ENCODE peak calls at places on chromosomes 12 and 14, in eight cellular contexts. K is adrenal gland, D is K562, X is ovary, L is body of pancreas, M is spleen, T is heart left ventricle, H is gastrocnemius medialis. Q is an unnamed sample.
A peak's percentile ranks its signal among the peaks of the same experiment; 100 is the strongest.

GRCh38 chr12:2084553-2085296 is 31.9 kb downstream of the CACNA1C start:
- DNase-seq in K (peak; percentile 23), D (no peak), X (no peak), L (no peak), M (no peak), T (no peak), H (no peak), Q (no peak)

GRCh38 chr12:12684375-12685106 is 11.4 kb downstream of the GPR19 start:
- DNase-seq in K (peak; percentile 52), D (peak; percentile 28), X (no peak), L (peak; percentile 23), M (no peak), T (no peak), H (no peak), Q (peak; percentile 53)

GRCh38 chr12:76726626-76727025 is 37.3 kb upstream of the ZDHHC17 start:
- DNase-seq in K (no peak), D (no peak), X (no peak), L (no peak), M (no peak), T (no peak), H (no peak), Q (no peak)

GRCh38 chr12:87642245-87642644 is 387.0 kb downstream of the C12orf50 start:
- DNase-seq in K (no peak), D (no peak), X (no peak), L (no peak), M (no peak), T (no peak), H (no peak), Q (no peak)

GRCh38 chr12:31742891-31743290 is 14.1 kb upstream of the AMN1 start:
- DNase-seq in K (no peak), D (no peak), X (no peak), L (no peak), M (no peak), T (no peak), H (no peak), Q (no peak)

GRCh38 chr14:37618498-37619041 is 23.1 kb downstream of the TTC6 start:
- DNase-seq in K (no peak), D (no peak), X (no peak), L (no peak), M (no peak), T (no peak), H (no peak), Q (no peak)

GRCh38 chr12:113086249-113087164 is 30.0 kb downstream of the DTX1 start:
- DNase-seq in K (no peak), D (no peak), X (no peak), L (peak; percentile 76), M (peak; percentile 88), T (no peak), H (no peak), Q (peak; percentile 87)

GRCh38 chr14:98130691-98131090 is 1141.3 kb downstream of the BCL11B start:
- DNase-seq in K (peak; percentile 26), D (no peak), X (no peak), L (no peak), M (no peak), T (no peak), H (no peak), Q (no peak)

GRCh38 chr12:111442301-111443045 is 36.8 kb downstream of the SH2B3 start:
- DNase-seq in K (peak; percentile 12), D (no peak), X (no peak), L (peak; percentile 6), M (peak; percentile 74), T (no peak), H (no peak), Q (no peak)

GRCh38 chr14:59771577-59771976 is 99.0 kb downstream of the RTN1 start:
- DNase-seq in K (no peak), D (no peak), X (no peak), L (no peak), M (no peak), T (no peak), H (no peak), Q (no peak)

GRCh38 chr12:41034686-41035085 is 153.4 kb upstream of the PDZRN4 start:
- DNase-seq in K (no peak), D (no peak), X (no peak), L (no peak), M (no peak), T (no peak), H (no peak), Q (no peak)

GRCh38 chr14:38662781-38663180 is 406.9 kb upstream of the CLEC14A start:
- DNase-seq in K (no peak), D (no peak), X (no peak), L (no peak), M (peak; percentile 21), T (no peak), H (no peak), Q (no peak)

GRCh38 chr14:59829941-59830734 is 40.4 kb downstream of the RTN1 start:
- DNase-seq in K (no peak), D (no peak), X (no peak), L (no peak), M (no peak), T (no peak), H (no peak), Q (no peak)

GRCh38 chr12:115756271-115756670 is 521.2 kb downstream of the MED13L start:
- DNase-seq in K (no peak), D (no peak), X (no peak), L (no peak), M (no peak), T (no peak), H (no peak), Q (no peak)

GRCh38 chr12:106986625-106987389 is at the start of gene MTERF2:
- DNase-seq in K (peak; percentile 95), D (peak; percentile 98), X (peak; percentile 91), L (peak; percentile 95), M (peak; percentile 95), T (peak; percentile 95), H (peak; percentile 95), Q (peak; percentile 94)

GRCh38 chr12:106986135-106986534 is 811 bp downstream of the MTERF2 start:
- DNase-seq in K (no peak), D (no peak), X (no peak), L (no peak), M (no peak), T (no peak), H (no peak), Q (no peak)

GRCh38 chr12:106984588-106985137 is 2.3 kb downstream of the MTERF2 start:
- DNase-seq in K (no peak), D (no peak), X (no peak), L (no peak), M (no peak), T (no peak), H (no peak), Q (no peak)

GRCh38 chr12:106987846-106988245 is 900 bp upstream of the MTERF2 start:
- DNase-seq in K (no peak), D (no peak), X (no peak), L (peak; percentile 54), M (no peak), T (no peak), H (no peak), Q (peak; percentile 40)

GRCh38 chr12:106985479-106985878 is 1.5 kb downstream of the MTERF2 start:
- DNase-seq in K (no peak), D (peak; percentile 22), X (no peak), L (peak; percentile 68), M (no peak), T (no peak), H (no peak), Q (no peak)
- H3K4me1 ChIP-seq in K (peaks cover 12% of the 10 kb centered on the region), D (peaks cover 19% of the 10 kb centered on the region), X (peaks cover 8% of the 10 kb centered on the region), L (peaks cover 37% of the 10 kb centered on the region), M (peaks cover 23% of the 10 kb centered on the region), T (peaks cover 24% of the 10 kb centered on the region), H (peaks cover 24% of the 10 kb centered on the region), Q (peaks cover 22% of the 10 kb centered on the region)

GRCh38 chr14:24115451-24116110 is 832 bp upstream of the NRL start:
- DNase-seq in K (peak; percentile 18), D (peak; percentile 18), X (peak; percentile 58), L (no peak), M (peak; percentile 87), T (no peak), H (no peak), Q (no peak)

GRCh38 chr14:24113379-24113800 is 1.2 kb upstream of the DCAF11 start:
- DNase-seq in K (no peak), D (no peak), X (no peak), L (no peak), M (no peak), T (no peak), H (no peak), Q (no peak)

GRCh38 chr14:24114536-24115450 is at the start of the genes DCAF11 and NRL:
- DNase-seq in K (peak; percentile 99), D (peak; percentile 89), X (peak; percentile 99), L (peak; percentile 99), M (peak; percentile 99), T (peak; percentile 99), H (peak; percentile 99), Q (peak; percentile 99)

GRCh38 chr14:24116111-24116809 is 1.5 kb upstream of the NRL start:
- DNase-seq in K (no peak), D (no peak), X (no peak), L (no peak), M (peak; percentile 67), T (no peak), H (no peak), Q (no peak)

DNA sequence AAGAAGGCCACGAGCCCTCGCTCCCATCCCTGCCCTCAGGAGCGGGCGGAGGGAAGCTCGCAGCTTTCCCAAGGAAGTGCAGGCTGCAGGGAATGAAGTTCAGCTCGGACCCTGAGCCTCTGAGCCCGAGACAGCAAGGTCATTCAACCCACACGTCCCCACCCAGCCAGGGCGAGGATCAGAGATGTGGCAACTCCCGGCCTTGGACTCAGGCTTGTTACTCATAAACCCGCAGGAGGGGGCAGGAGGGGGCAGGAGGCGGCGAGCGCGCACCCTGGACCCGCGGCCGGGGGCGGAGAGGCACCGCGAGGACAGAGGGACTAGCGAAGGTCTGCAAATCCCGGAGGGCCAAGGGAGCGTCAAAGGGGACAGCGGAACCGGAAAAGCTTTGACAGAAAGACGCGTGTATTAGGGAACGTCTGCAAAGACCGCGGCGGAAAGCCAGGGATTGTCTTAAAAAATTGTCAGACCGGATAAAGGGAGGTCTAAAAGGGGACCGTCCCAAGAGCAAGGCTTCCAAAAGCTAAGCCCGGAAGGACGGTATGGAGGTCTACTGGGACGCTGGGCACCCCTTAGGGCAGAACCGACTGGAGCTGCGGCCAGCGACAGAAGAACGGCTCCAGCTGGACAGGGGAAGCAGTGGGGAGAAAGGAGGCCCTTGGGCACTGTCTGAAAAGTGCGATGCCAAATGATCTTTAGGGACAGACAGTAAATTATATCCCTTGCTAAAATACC is 609 bp upstream of the DCAF11 start:
- DNase-seq in K (peak; percentile 96), D (peak; percentile 68), X (peak; percentile 85), L (peak; percentile 91), M (peak; percentile 96), T (peak; percentile 90), H (peak; percentile 81), Q (peak; percentile 85)
- TF ChIP-seq POLR2A in K (peak; percentile 89), D (peak; percentile 88), X (peak; percentile 41), L (peak; percentile 92), M (no peak), T (no peak), H (peak; percentile 74), Q (peak; percentile 25)

DNA sequence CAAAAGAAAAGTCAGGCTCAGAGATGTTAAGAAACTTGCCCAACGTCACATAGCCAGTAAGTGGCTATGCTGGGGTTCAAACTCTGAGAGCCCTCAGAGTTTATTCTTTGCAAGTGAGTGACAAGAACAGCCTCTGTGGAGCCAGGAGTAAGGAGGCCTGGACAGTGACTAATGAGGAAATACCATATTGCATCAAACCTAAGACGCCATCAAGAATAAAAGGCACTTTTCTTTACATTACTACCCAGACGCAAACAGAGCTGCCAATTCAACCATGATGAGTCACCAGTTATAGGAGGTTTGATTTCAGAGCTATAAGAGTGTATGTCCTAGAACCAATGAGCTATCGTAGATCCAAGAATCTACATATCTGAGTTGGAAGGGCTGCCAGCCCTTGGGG is 9.4 kb downstream of the TNFRSF1A start:
- DNase-seq in K (no peak), D (no peak), X (no peak), L (no peak), M (no peak), T (no peak), H (no peak), Q (no peak)
- H3K4me1 ChIP-seq in K (peaks cover 26% of the 10 kb centered on the region), D (peaks cover 26% of the 10 kb centered on the region), X (peaks cover 19% of the 10 kb centered on the region), L (peaks cover 43% of the 10 kb centered on the region), M (peaks cover 100% of the 10 kb centered on the region), T (peaks cover 38% of the 10 kb centered on the region), H (peaks cover 40% of the 10 kb centered on the region), Q (peaks cover 65% of the 10 kb centered on the region)

GRCh38 chr12:68844318-68844745 is 36.4 kb downstream of the MDM2 start:
- DNase-seq in K (no peak), D (no peak), X (no peak), L (no peak), M (no peak), T (no peak), H (no peak), Q (peak; percentile 59)
- TF ChIP-seq POLR2A in K (no peak), D (peak; percentile 3), X (no peak), L (no peak), M (no peak), T (no peak), H (no peak), Q (no peak)

Q was measured in thyroid gland.